ENCODE peak calls at places on chromosome 10, in four cellular contexts. One of them, this sample, is unnamed.

GRCh38 chr10:114545071-114545470 is 113.0 kb downstream of the ABLIM1 start:
- DNase-seq in psoas muscle: no peak
- DNase-seq in caudate nucleus: no peak
- DNase-seq in H1: no peak
- DNase-seq in this sample: no peak

GRCh38 chr10:113128450-113129105 is 178.5 kb downstream of the TCF7L2 start:
- DNase-seq in H1: no peak
- DNase-seq in psoas muscle: no peak
- DNase-seq in caudate nucleus: no peak
- DNase-seq in this sample: no peak

GRCh38 chr10:112215342-112215774 is 31.8 kb upstream of the GPAM start:
- DNase-seq in psoas muscle: peak
- DNase-seq in caudate nucleus: no peak
- DNase-seq in H1: no peak
- DNase-seq in this sample: no peak

GRCh38 chr10:94439275-94439861 is 37.0 kb downstream of the TBC1D12 start:
- DNase-seq in caudate nucleus: peak
- DNase-seq in H1: no peak
- DNase-seq in psoas muscle: no peak
- DNase-seq in this sample: no peak

GRCh38 chr10:123809632-123810031 is 82.0 kb downstream of the CPXM2 start:
- DNase-seq in H1: no peak
- DNase-seq in caudate nucleus: no peak
- DNase-seq in psoas muscle: no peak
- DNase-seq in this sample: no peak

GRCh38 chr10:43252785-43253341 is 14.0 kb downstream of the RASGEF1A start:
- DNase-seq in psoas muscle: no peak
- DNase-seq in caudate nucleus: no peak
- DNase-seq in H1: no peak
- DNase-seq in this sample: no peak

GRCh38 chr10:50536617-50537252 is 87.0 kb downstream of the SGMS1 start:
- DNase-seq in psoas muscle: no peak
- DNase-seq in H1: no peak
- DNase-seq in caudate nucleus: no peak
- DNase-seq in this sample: no peak

GRCh38 chr10:31602541-31603244 is 283.7 kb downstream of the ZEB1 start:
- DNase-seq in psoas muscle: peak
- DNase-seq in caudate nucleus: peak
- DNase-seq in H1: peak
- DNase-seq in this sample: peak

GRCh38 chr10:98423691-98424120 is 8.7 kb upstream of the PYROXD2 start:
- DNase-seq in psoas muscle: no peak
- DNase-seq in caudate nucleus: no peak
- DNase-seq in H1: peak
- DNase-seq in this sample: no peak

GRCh38 chr10:17850526-17850925 is 41.4 kb downstream of the MRC1 start:
- DNase-seq in caudate nucleus: no peak
- DNase-seq in psoas muscle: no peak
- DNase-seq in H1: no peak
- DNase-seq in this sample: no peak

GRCh38 chr10:25748509-25748908 is 185.5 kb upstream of the MYO3A start:
- DNase-seq in H1: no peak
- DNase-seq in caudate nucleus: no peak
- DNase-seq in psoas muscle: no peak
- DNase-seq in this sample: no peak

GRCh38 chr10:16481052-16481728 is 40.5 kb downstream of the C1QL3 start:
- DNase-seq in H1: no peak
- DNase-seq in caudate nucleus: no peak
- DNase-seq in psoas muscle: no peak
- DNase-seq in this sample: no peak

GRCh38 chr10:117536862-117537435 is 5.6 kb upstream of the EMX2 start:
- DNase-seq in psoas muscle: no peak
- DNase-seq in caudate nucleus: no peak
- DNase-seq in H1: peak
- DNase-seq in this sample: no peak

GRCh38 chr10:62543981-62544380 is 169.8 kb downstream of the ZNF365 start:
- DNase-seq in caudate nucleus: no peak
- DNase-seq in psoas muscle: no peak
- DNase-seq in H1: no peak
- DNase-seq in this sample: no peak

GRCh38 chr10:3020881-3021280 is 46.5 kb upstream of the PFKP start:
- DNase-seq in H1: no peak
- DNase-seq in caudate nucleus: no peak
- DNase-seq in psoas muscle: no peak
- DNase-seq in this sample: no peak

GRCh38 chr10:131571845-131572244 is 260.3 kb upstream of the TCERG1L start:
- DNase-seq in caudate nucleus: no peak
- DNase-seq in psoas muscle: no peak
- DNase-seq in H1: no peak
- DNase-seq in this sample: no peak

GRCh38 chr10:1643161-1643910 is 94.0 kb downstream of the ADARB2 start:
- DNase-seq in psoas muscle: no peak
- DNase-seq in H1: peak
- DNase-seq in caudate nucleus: no peak
- DNase-seq in this sample: no peak

GRCh38 chr10:124693801-124694416 is 50.3 kb downstream of the FAM53B start:
- DNase-seq in H1: no peak
- DNase-seq in caudate nucleus: no peak
- DNase-seq in psoas muscle: no peak
- DNase-seq in this sample: no peak

GRCh38 chr10:78165617-78166016 is 132.0 kb downstream of the RPS24 start:
- DNase-seq in caudate nucleus: no peak
- DNase-seq in H1: no peak
- DNase-seq in psoas muscle: no peak
- DNase-seq in this sample: no peak

GRCh38 chr10:17229967-17230682 is 2.1 kb downstream of the VIM start:
- DNase-seq in caudate nucleus: no peak
- DNase-seq in psoas muscle: peak
- DNase-seq in H1: peak
- DNase-seq in this sample: no peak

GRCh38 chr10:50575477-50576244 is 48.1 kb downstream of the SGMS1 start:
- DNase-seq in H1: no peak
- DNase-seq in caudate nucleus: no peak
- DNase-seq in psoas muscle: no peak
- DNase-seq in this sample: no peak

GRCh38 chr10:44978570-44979280 is at the start of gene DEPP1:
- DNase-seq in H1: peak
- DNase-seq in psoas muscle: peak
- DNase-seq in caudate nucleus: peak
- DNase-seq in this sample: peak

GRCh38 chr10:7111574-7111973 is 299.3 kb downstream of the SFMBT2 start:
- DNase-seq in caudate nucleus: no peak
- DNase-seq in H1: no peak
- DNase-seq in psoas muscle: no peak
- DNase-seq in this sample: peak

GRCh38 chr10:90775351-90776028 is 82.3 kb downstream of the HTR7 start:
- DNase-seq in caudate nucleus: no peak
- DNase-seq in H1: no peak
- DNase-seq in psoas muscle: no peak
- DNase-seq in this sample: no peak

GRCh38 chr10:113047605-113047962 is 97.5 kb downstream of the TCF7L2 start:
- DNase-seq in psoas muscle: no peak
- DNase-seq in caudate nucleus: no peak
- DNase-seq in H1: no peak
- DNase-seq in this sample: no peak

GRCh38 chr10:125627646-125628045 is 55.3 kb downstream of the TEX36 start:
- DNase-seq in caudate nucleus: no peak
- DNase-seq in H1: no peak
- DNase-seq in psoas muscle: no peak
- DNase-seq in this sample: no peak

GRCh38 chr10:3213174-3213573 is 40.6 kb upstream of the PITRM1 start:
- DNase-seq in caudate nucleus: no peak
- DNase-seq in psoas muscle: peak
- DNase-seq in H1: no peak
- DNase-seq in this sample: no peak

GRCh38 chr10:70111496-70111895 is 21.1 kb downstream of the AIFM2 start:
- DNase-seq in psoas muscle: no peak
- DNase-seq in H1: no peak
- DNase-seq in caudate nucleus: no peak
- DNase-seq in this sample: no peak

GRCh38 chr10:131003455-131003854 is 308.1 kb downstream of the TCERG1L start:
- DNase-seq in caudate nucleus: no peak
- DNase-seq in psoas muscle: no peak
- DNase-seq in H1: no peak
- DNase-seq in this sample: no peak

GRCh38 chr10:130737622-130738021 is 573.9 kb downstream of the TCERG1L start:
- DNase-seq in H1: peak
- DNase-seq in psoas muscle: no peak
- DNase-seq in caudate nucleus: no peak
- DNase-seq in this sample: no peak

GRCh38 chr10:45457487-45457886 is 83.5 kb downstream of the ALOX5 start:
- DNase-seq in H1: no peak
- DNase-seq in psoas muscle: no peak
- DNase-seq in caudate nucleus: no peak
- DNase-seq in this sample: no peak

GRCh38 chr10:62732841-62733653 is 71.5 kb upstream of the ADO start:
- DNase-seq in psoas muscle: no peak
- DNase-seq in caudate nucleus: no peak
- DNase-seq in H1: no peak
- DNase-seq in this sample: peak

GRCh38 chr10:14617125-14617524 is 157.6 kb downstream of the FAM107B start:
- DNase-seq in H1: no peak
- DNase-seq in psoas muscle: no peak
- DNase-seq in caudate nucleus: no peak
- DNase-seq in this sample: no peak

GRCh38 chr10:123645615-123646014 is 20.5 kb upstream of the GPR26 start:
- DNase-seq in caudate nucleus: no peak
- DNase-seq in psoas muscle: no peak
- DNase-seq in H1: peak
- DNase-seq in this sample: no peak

GRCh38 chr10:70557086-70557845 is 45.3 kb downstream of the PRF1 start:
- DNase-seq in psoas muscle: no peak
- DNase-seq in H1: no peak
- DNase-seq in caudate nucleus: no peak
- DNase-seq in this sample: no peak

GRCh38 chr10:108862691-108863350 is 1060.5 kb downstream of the XPNPEP1 start:
- DNase-seq in H1: no peak
- DNase-seq in caudate nucleus: no peak
- DNase-seq in psoas muscle: no peak
- DNase-seq in this sample: no peak

GRCh38 chr10:28730031-28730778 is 52.9 kb downstream of the BAMBI start:
- DNase-seq in H1: no peak
- DNase-seq in caudate nucleus: no peak
- DNase-seq in psoas muscle: no peak
- DNase-seq in this sample: no peak

GRCh38 chr10:22479419-22479818 is 134.1 kb downstream of the SPAG6 start:
- DNase-seq in caudate nucleus: peak
- DNase-seq in H1: no peak
- DNase-seq in psoas muscle: no peak
- DNase-seq in this sample: no peak

DNA sequence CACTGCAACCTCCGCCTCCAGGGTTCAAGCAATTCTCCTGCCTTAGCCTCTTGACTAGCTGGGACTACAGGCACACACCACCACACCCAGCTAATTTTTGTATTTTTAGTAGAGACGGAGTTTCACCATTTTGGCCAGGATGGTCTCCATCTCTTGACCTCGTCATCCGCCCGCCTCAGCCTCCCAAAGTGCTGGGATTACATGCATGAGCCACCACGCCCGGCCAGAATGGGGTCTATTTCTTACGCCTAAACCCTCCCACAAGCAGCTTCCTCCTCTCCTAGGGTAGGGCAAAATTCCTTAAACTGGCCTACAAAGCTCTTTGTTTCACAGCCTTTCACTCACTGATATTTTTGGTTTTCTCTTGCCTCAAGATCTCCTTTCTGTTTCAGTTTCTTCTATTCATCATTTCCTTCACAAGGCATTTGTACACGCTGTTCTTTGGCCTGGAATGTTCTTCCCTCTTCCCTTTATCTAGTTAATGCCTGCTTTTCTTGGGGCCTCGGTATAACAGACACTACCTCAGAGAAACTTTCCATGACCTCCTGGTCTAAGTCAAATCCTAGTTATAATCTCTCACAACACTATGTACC is 6.7 kb downstream of the CPEB3 start:
- DNase-seq in caudate nucleus: no peak
- DNase-seq in psoas muscle: no peak
- DNase-seq in H1: no peak
- DNase-seq in this sample: no peak
- H3K27ac ChIP-seq in caudate nucleus: peak
- H3K27ac ChIP-seq in psoas muscle: no peak
- H3K27ac ChIP-seq in H1: no peak
- H3K27ac ChIP-seq in this sample: no peak

GRCh38 chr10:101464082-101464481 is 110.1 kb downstream of the BTRC start:
- DNase-seq in H1: no peak
- DNase-seq in caudate nucleus: no peak
- DNase-seq in psoas muscle: no peak
- DNase-seq in this sample: no peak

GRCh38 chr10:101467286-101467770 is 113.4 kb downstream of the BTRC start:
- DNase-seq in psoas muscle: no peak
- DNase-seq in caudate nucleus: no peak
- DNase-seq in H1: no peak
- DNase-seq in this sample: peak

GRCh38 chr10:101466016-101466912 is 112.3 kb downstream of the BTRC start:
- DNase-seq in caudate nucleus: no peak
- DNase-seq in H1: no peak
- DNase-seq in psoas muscle: no peak
- DNase-seq in this sample: no peak

GRCh38 chr10:101464518-101465085 is 110.6 kb downstream of the BTRC start:
- DNase-seq in caudate nucleus: no peak
- DNase-seq in psoas muscle: no peak
- DNase-seq in H1: no peak
- DNase-seq in this sample: no peak

GRCh38 chr10:101468159-101468558 is 114.2 kb downstream of the BTRC start:
- DNase-seq in H1: no peak
- DNase-seq in psoas muscle: no peak
- DNase-seq in caudate nucleus: no peak
- DNase-seq in this sample: no peak
- H3K27ac ChIP-seq in H1: no peak
- H3K27ac ChIP-seq in psoas muscle: no peak
- H3K27ac ChIP-seq in caudate nucleus: no peak
- H3K27ac ChIP-seq in this sample: no peak

DNA sequence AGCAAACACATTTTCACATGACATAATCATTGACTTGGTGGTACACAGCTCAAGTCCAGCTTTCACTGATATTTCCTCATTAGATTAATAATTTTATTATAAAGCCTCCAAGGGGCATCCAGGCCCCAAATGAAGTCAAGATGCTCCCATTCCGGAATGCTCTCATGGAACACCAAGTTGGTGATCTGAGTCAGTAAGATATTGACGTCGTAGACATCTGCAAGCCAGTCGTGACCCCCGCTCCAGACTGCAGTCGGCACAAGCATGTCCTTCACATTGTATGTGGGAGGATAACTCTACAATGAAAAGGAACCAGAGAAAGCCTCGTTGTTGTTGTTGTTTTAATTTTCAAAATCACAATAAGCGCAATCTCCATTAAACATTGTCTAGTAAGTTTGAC is 7.6 kb upstream of the CH25H start:
- DNase-seq in H1: no peak
- DNase-seq in psoas muscle: no peak
- DNase-seq in caudate nucleus: no peak
- DNase-seq in this sample: no peak
- H3K27ac ChIP-seq in H1: no peak
- H3K27ac ChIP-seq in psoas muscle: no peak
- H3K27ac ChIP-seq in caudate nucleus: peak
- H3K27ac ChIP-seq in this sample: no peak

GRCh38 chr10:6070647-6071046 is 8.5 kb upstream of the IL2RA start:
- DNase-seq in caudate nucleus: no peak
- DNase-seq in psoas muscle: no peak
- DNase-seq in H1: no peak
- DNase-seq in this sample: no peak
- H3K27ac ChIP-seq in caudate nucleus: no peak
- H3K27ac ChIP-seq in psoas muscle: no peak
- H3K27ac ChIP-seq in H1: no peak
- H3K27ac ChIP-seq in this sample: no peak

This sample was measured in keratinocyte.